ENCODE peak calls at places on chromosomes 6 and 20, in five cellular contexts. X is right cardiac atrium; E is ovary; F is A549; Y is CD8-positive, alpha-beta memory T cell. C is an unnamed sample.

GRCh38 chr6:686528-686927 is 6.4 kb downstream of the EXOC2 start:
- DNase-seq in F (no peak), E (no peak), Y (no peak), X (no peak), C (no peak)

GRCh38 chr20:9235518-9235917 is 166.6 kb downstream of the PLCB4 start:
- DNase-seq in Y (no peak), X (no peak), E (no peak), F (no peak), C (no peak)

GRCh38 chr6:149454405-149454848 is 30.4 kb downstream of the ZC3H12D start:
- DNase-seq in Y (no peak), F (no peak), X (peak; percentile 100), E (peak; percentile 95), C (peak; percentile 83)

GRCh38 chr6:139708342-139709199 is 334.1 kb upstream of the CITED2 start:
- DNase-seq in E (no peak), Y (no peak), F (peak; percentile 12), X (peak; percentile 38), C (no peak)

GRCh38 chr20:64146936-64147451 is 17.3 kb upstream of the MYT1 start:
- DNase-seq in F (no peak), Y (no peak), X (peak; percentile 15), E (no peak), C (no peak)

GRCh38 chr20:50305636-50306477 is 115.2 kb downstream of the CEBPB start:
- DNase-seq in Y (no peak), E (peak; percentile 77), F (peak; percentile 49), X (peak; percentile 76), C (no peak)

GRCh38 chr6:142246960-142247359 is 54.8 kb upstream of the ADGRG6 start:
- DNase-seq in E (no peak), F (no peak), Y (no peak), X (no peak), C (no peak)

GRCh38 chr6:142867355-142867801 is 77.6 kb downstream of the HIVEP2 start:
- DNase-seq in X (no peak), E (no peak), Y (no peak), F (no peak), C (no peak)

GRCh38 chr6:4615891-4616290 is 160.3 kb upstream of the CDYL start:
- DNase-seq in F (no peak), E (no peak), Y (no peak), X (peak; percentile 83), C (no peak)

GRCh38 chr6:150336299-150336698 is 32.5 kb upstream of the IYD start:
- DNase-seq in X (no peak), E (no peak), Y (no peak), F (no peak), C (no peak)

GRCh38 chr6:160462551-160463109 is 114.5 kb downstream of the SLC22A3 start:
- DNase-seq in X (no peak), F (no peak), Y (peak; percentile 83), E (no peak), C (no peak)

GRCh38 chr20:34108616-34109174 is 3.3 kb downstream of the EIF2S2 start:
- DNase-seq in E (no peak), X (no peak), Y (no peak), F (no peak), C (no peak)

GRCh38 chr6:119129148-119129967 is 50.9 kb upstream of the FAM184A start:
- DNase-seq in E (no peak), Y (peak; percentile 43), F (peak; percentile 20), X (no peak), C (no peak)

GRCh38 chr6:138346302-138347195 is 31.2 kb upstream of the SMIM28 start:
- DNase-seq in X (no peak), F (no peak), E (no peak), Y (no peak), C (no peak)

GRCh38 chr6:89518352-89519055 is 85.6 kb downstream of the ANKRD6 start:
- DNase-seq in F (no peak), X (no peak), Y (no peak), E (no peak), C (no peak)

GRCh38 chr6:32046450-32047083 is 8.4 kb downstream of the CYP21A2 start:
- DNase-seq in X (peak; percentile 86), F (no peak), E (peak; percentile 77), Y (no peak), C (no peak)

GRCh38 chr20:58892126-58892931 is 39.8 kb downstream of the GNAS start:
- DNase-seq in X (peak; percentile 91), E (peak; percentile 80), F (peak; percentile 76), Y (peak; percentile 73), C (peak; percentile 89)

GRCh38 chr6:37765182-37765780 is 54.2 kb upstream of the ZFAND3 start:
- DNase-seq in X (no peak), F (no peak), Y (no peak), E (no peak), C (no peak)

GRCh38 chr20:50646483-50646996 is 44.8 kb downstream of the RIPOR3 start:
- DNase-seq in E (no peak), Y (no peak), F (no peak), X (no peak), C (no peak)

GRCh38 chr20:15817351-15817750 is 755.9 kb downstream of the KIF16B start:
- DNase-seq in Y (no peak), E (no peak), X (no peak), F (no peak), C (no peak)

GRCh38 chr6:18386302-18386976 is 711 bp upstream of the RNF144B start:
- DNase-seq in F (no peak), X (peak; percentile 85), E (no peak), Y (no peak), C (peak; percentile 79)

GRCh38 chr6:112429226-112429625 is 82.1 kb downstream of the RFPL4B start:
- DNase-seq in X (no peak), Y (no peak), E (no peak), F (no peak), C (no peak)

GRCh38 chr6:16136536-16137450 is 7.9 kb downstream of the MYLIP start:
- DNase-seq in Y (peak; percentile 32), E (no peak), X (no peak), F (no peak), C (no peak)

GRCh38 chr6:147506704-147507114 is 1.8 kb upstream of the SAMD5 start:
- DNase-seq in F (peak; percentile 58), Y (no peak), X (peak; percentile 89), E (peak; percentile 57), C (no peak)

GRCh38 chr6:168179702-168180382 is 100.8 kb upstream of the FRMD1 start:
- DNase-seq in X (no peak), Y (no peak), E (no peak), F (no peak), C (no peak)

GRCh38 chr20:20513720-20514119 is 145.8 kb downstream of the INSM1 start:
- DNase-seq in F (no peak), E (no peak), Y (no peak), X (no peak), C (no peak)

GRCh38 chr6:136767583-136768307 is 24.5 kb downstream of the MAP3K5 start:
- DNase-seq in Y (no peak), X (no peak), E (no peak), F (no peak), C (no peak)

GRCh38 chr6:139124887-139125672 is 9.8 kb upstream of the HECA start:
- DNase-seq in Y (peak; percentile 83), F (peak; percentile 9), X (peak; percentile 84), E (peak; percentile 65), C (peak; percentile 15)

GRCh38 chr20:49999329-49999728 is 16.5 kb downstream of the SNAI1 start:
- DNase-seq in E (no peak), F (no peak), Y (no peak), X (no peak), C (no peak)

GRCh38 chr6:121951077-121951476 is 448.4 kb upstream of the HSF2 start:
- DNase-seq in Y (no peak), E (no peak), X (no peak), F (no peak), C (no peak)

GRCh38 chr20:52087471-52087870 is 104.1 kb downstream of the ZFP64 start:
- DNase-seq in E (no peak), Y (no peak), F (no peak), X (no peak), C (no peak)

GRCh38 chr20:872855-873520 is 39.5 kb downstream of the FAM110A start:
- DNase-seq in F (no peak), Y (no peak), X (no peak), E (no peak), C (no peak)

GRCh38 chr6:52103661-52104060 is 16.2 kb upstream of the PKHD1 start:
- DNase-seq in Y (no peak), X (no peak), E (no peak), F (no peak), C (no peak)

GRCh38 chr6:43609402-43609801 is 19.7 kb downstream of the GTPBP2 start:
- DNase-seq in Y (no peak), E (no peak), F (no peak), X (no peak), C (no peak)
- H3K27ac ChIP-seq in Y (no peak overlapping the region), E (no peak overlapping the region), F (no peak overlapping the region), X (no peak overlapping the region), C (no peak overlapping the region)

GRCh38 chr20:62117658-62118057 is 4.6 kb upstream of the LSM14B start:
- DNase-seq in E (no peak), Y (peak; percentile 93), F (no peak), X (peak; percentile 74), C (no peak)

GRCh38 chr20:62116558-62117361 is 5.5 kb upstream of the LSM14B start:
- DNase-seq in Y (no peak), E (no peak), F (no peak), X (peak; percentile 47), C (no peak)

GRCh38 chr20:62118113-62119043 is 3.9 kb upstream of the LSM14B start:
- DNase-seq in Y (no peak), X (peak; percentile 40), E (no peak), F (no peak), C (no peak)

GRCh38 chr20:62119101-62119500 is 3.2 kb upstream of the LSM14B start:
- DNase-seq in E (no peak), X (peak; percentile 42), Y (no peak), F (no peak), C (no peak)

DNA sequence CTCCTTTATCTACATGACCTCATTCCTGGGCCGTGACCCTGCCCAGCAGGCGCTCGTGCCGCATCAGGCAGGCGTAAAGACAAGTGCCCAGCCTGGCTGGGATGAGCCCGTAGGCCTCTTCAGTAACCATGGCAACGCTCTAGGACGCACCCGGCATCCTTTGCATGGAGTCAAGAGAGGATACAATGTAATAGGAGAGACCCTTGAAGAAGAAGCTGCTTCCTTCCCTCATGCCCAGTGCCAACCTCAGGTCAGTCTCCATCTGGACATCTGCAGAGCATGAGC is 5.0 kb upstream of the LSM14B start:
- DNase-seq in X (peak; percentile 13), Y (no peak), F (no peak), E (no peak), C (no peak)
- H3K4me3 ChIP-seq in X (no peak overlapping the region), Y (peak overlapping the region; percentile 36), F (no peak overlapping the region), E (no peak overlapping the region), C (no peak overlapping the region)

GRCh38 chr6:140846518-140847277 is 1286.0 kb upstream of the GJE1 start:
- DNase-seq in X (no peak), Y (no peak), E (no peak), F (no peak), C (no peak)
- H3K4me1 ChIP-seq in X (no peaks in the 10 kb centered on the region), Y (no peaks in the 10 kb centered on the region), E (no peaks in the 10 kb centered on the region), F (peaks cover 21% of the 10 kb centered on the region), C (peaks cover 9% of the 10 kb centered on the region)

DNA sequence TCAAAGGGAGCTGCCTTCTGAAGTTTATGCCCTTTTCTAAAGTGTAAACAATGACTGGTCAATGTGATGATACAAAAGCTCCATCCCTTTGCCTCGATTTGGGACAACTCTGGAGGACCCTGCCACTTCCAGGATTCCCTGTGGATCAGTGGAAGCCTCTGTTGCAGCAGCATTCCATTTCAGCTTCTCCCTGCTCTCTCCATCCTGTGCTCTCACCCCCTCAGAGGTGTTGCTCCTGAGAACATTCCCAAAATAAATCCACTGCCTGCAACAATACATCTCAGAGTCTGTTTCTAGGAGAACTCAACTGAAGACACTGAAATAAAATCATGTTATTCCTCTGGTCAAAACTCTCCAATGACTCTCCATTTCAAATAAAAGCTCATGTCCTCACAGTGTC is 263.6 kb downstream of the HACE1 start:
- DNase-seq in X (no peak), E (no peak), F (no peak), Y (no peak), C (no peak)
- H3K27ac ChIP-seq in X (no peak overlapping the region), E (no peak overlapping the region), F (no peak overlapping the region), Y (no peak overlapping the region), C (no peak overlapping the region)

C was measured in ascending aorta.